ENCODE peak calls at places on chromosome 18, in ten cellular contexts. Z, U, M, F, J, I, O, G, B and E are unnamed samples.

GRCh38 chr18:48100712-48101165 is 170.3 kb upstream of the SMAD2 start:
- DNase-seq in Z (peak; percentile 70), U (no peak), M (peak; percentile 83), F (no peak), J (no peak), I (peak; percentile 53), O (peak; percentile 69), G (no peak), B (no peak), E (no peak)

GRCh38 chr18:56641714-56642331 is 3.4 kb upstream of the TXNL1 start:
- DNase-seq in Z (no peak), U (no peak), M (no peak), F (no peak), J (peak; percentile 30), I (no peak), O (no peak), G (no peak), B (peak; percentile 36), E (no peak)

GRCh38 chr18:48892146-48892855 is 58.5 kb downstream of the SMAD7 start:
- DNase-seq in Z (peak; percentile 23), U (no peak), M (peak; percentile 45), F (no peak), J (no peak), I (no peak), O (no peak), G (no peak), B (no peak), E (no peak)

GRCh38 chr18:49249523-49249922 is 210.9 kb downstream of the DYM start:
- DNase-seq in Z (no peak), U (no peak), M (no peak), F (no peak), J (peak; percentile 84), I (no peak), O (no peak), G (no peak), B (peak; percentile 67), E (no peak)

GRCh38 chr18:76943542-76944339 is 121.4 kb downstream of the ZNF236 start:
- DNase-seq in Z (no peak), U (peak; percentile 19), M (no peak), F (no peak), J (peak; percentile 97), I (no peak), O (no peak), G (no peak), B (no peak), E (no peak)

GRCh38 chr18:58292675-58293074 is 248.6 kb downstream of the NEDD4L start:
- DNase-seq in Z (no peak), U (no peak), M (no peak), F (no peak), J (no peak), I (no peak), O (no peak), G (no peak), B (no peak), E (no peak)

GRCh38 chr18:63974991-63975390 is 5.1 kb downstream of the SERPINB8 start:
- DNase-seq in Z (no peak), U (peak; percentile 25), M (no peak), F (peak; percentile 37), J (peak; percentile 53), I (no peak), O (peak; percentile 29), G (no peak), B (no peak), E (no peak)

GRCh38 chr18:77054606-77055428 is 77.8 kb downstream of the MBP start:
- DNase-seq in Z (peak; percentile 76), U (peak; percentile 80), M (peak; percentile 86), F (peak; percentile 82), J (peak; percentile 90), I (peak; percentile 69), O (peak; percentile 88), G (peak; percentile 80), B (peak; percentile 96), E (peak; percentile 55)

GRCh38 chr18:47737198-47737830 is 193.1 kb downstream of the SMAD2 start:
- DNase-seq in Z (no peak), U (no peak), M (peak; percentile 14), F (no peak), J (no peak), I (no peak), O (peak; percentile 1), G (no peak), B (no peak), E (no peak)

GRCh38 chr18:12328179-12328823 is 20.3 kb downstream of the TUBB6 start:
- DNase-seq in Z (no peak), U (no peak), M (no peak), F (no peak), J (no peak), I (no peak), O (no peak), G (no peak), B (no peak), E (no peak)
- TF ChIP-seq CTCF in Z (no peak), U (no peak), M (no peak), F (no peak), J (no peak), I (no peak), O (no peak), G (no peak), B (no peak), E (no peak)

GRCh38 chr18:10878703-10879102 is 270.7 kb downstream of the PIEZO2 start:
- DNase-seq in Z (no peak), U (no peak), M (no peak), F (peak; percentile 40), J (no peak), I (no peak), O (no peak), G (peak; percentile 93), B (no peak), E (no peak)
- H3K27ac ChIP-seq in Z (no peak overlapping the region), U (no peak overlapping the region), M (no peak overlapping the region), F (no peak overlapping the region), J (no peak overlapping the region), I (no peak overlapping the region), O (no peak overlapping the region), G (peak overlapping the region; percentile 88), B (no peak overlapping the region), E (no peak overlapping the region)

DNA sequence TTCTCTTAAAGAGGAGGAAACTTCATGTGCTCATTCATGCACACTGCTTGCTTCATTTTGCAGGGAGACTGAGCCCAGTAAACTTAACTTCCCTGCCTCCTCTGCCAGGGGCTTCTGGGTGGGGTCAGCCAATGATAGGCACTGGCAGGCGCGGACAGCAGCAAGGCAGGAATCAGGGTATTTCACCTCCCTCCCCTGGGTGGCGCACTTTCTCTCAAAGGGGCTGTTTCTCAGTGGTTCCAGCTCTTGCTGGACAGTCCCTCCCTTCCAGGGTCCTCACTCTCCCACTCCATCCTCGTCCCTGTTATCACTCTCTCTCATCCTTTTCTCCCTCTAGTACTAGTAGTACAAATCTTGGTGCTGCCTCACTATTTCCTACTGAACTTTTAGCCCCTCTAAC is 320.5 kb upstream of the ZNF521 start:
- DNase-seq in Z (peak; percentile 82), U (no peak), M (peak; percentile 89), F (no peak), J (no peak), I (no peak), O (peak; percentile 39), G (no peak), B (no peak), E (no peak)
- TF ChIP-seq CTCF in Z (peak; percentile 79), U (no peak), M (peak; percentile 78), F (no peak), J (no peak), I (peak; percentile 17), O (peak; percentile 55), G (peak; percentile 26), B (peak; percentile 29), E (no peak)

GRCh38 chr18:61948842-61949438 is 56.1 kb upstream of the RNF152 start:
- DNase-seq in Z (no peak), U (no peak), M (no peak), F (no peak), J (no peak), I (no peak), O (no peak), G (no peak), B (no peak), E (no peak)

GRCh38 chr18:61951396-61951795 is 58.6 kb upstream of the RNF152 start:
- DNase-seq in Z (no peak), U (no peak), M (no peak), F (no peak), J (no peak), I (no peak), O (no peak), G (no peak), B (no peak), E (no peak)

GRCh38 chr18:61950371-61950770 is 57.6 kb upstream of the RNF152 start:
- DNase-seq in Z (no peak), U (no peak), M (no peak), F (no peak), J (no peak), I (no peak), O (no peak), G (no peak), B (no peak), E (no peak)

GRCh38 chr18:61948196-61948800 is 55.5 kb upstream of the RNF152 start:
- DNase-seq in Z (no peak), U (no peak), M (no peak), F (no peak), J (peak; percentile 20), I (no peak), O (no peak), G (no peak), B (peak; percentile 24), E (no peak)

DNA sequence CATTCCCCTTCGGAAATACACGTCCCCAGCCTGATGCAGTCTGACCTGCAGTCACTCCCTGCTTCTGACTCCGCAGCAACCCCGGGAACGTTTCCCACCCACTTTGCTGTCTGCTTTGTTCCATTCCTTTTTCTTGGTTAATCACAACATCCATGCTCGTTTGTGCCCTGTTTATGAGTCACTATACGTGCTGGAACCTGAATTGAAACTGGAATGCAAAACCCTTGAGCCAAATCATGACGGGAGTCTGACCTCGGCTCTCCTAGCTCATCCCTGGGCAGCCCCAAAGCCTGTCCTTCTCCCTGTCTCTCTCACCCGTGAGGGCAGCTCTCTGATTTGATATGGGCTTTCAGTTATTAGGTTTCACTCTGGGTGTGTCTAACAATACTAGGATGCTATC is 57.1 kb upstream of the RNF152 start:
- DNase-seq in Z (no peak), U (no peak), M (no peak), F (no peak), J (peak; percentile 12), I (no peak), O (no peak), G (no peak), B (peak; percentile 79), E (no peak)
- H3K27ac ChIP-seq in Z (no peak overlapping the region), U (no peak overlapping the region), M (peak overlapping the region; percentile 90), F (no peak overlapping the region), J (no peak overlapping the region), I (no peak overlapping the region), O (no peak overlapping the region), G (no peak overlapping the region), B (peak overlapping the region; percentile 51), E (peak overlapping the region; percentile 77)

GRCh38 chr18:33761363-33761762 is 183.3 kb downstream of the ASXL3 start:
- DNase-seq in Z (no peak), U (peak; percentile 16), M (no peak), F (no peak), J (peak; percentile 68), I (peak; percentile 27), O (peak; percentile 15), G (no peak), B (peak; percentile 39), E (no peak)
- TF ChIP-seq CTCF in Z (peak; percentile 41), U (peak; percentile 15), M (peak; percentile 51), F (peak; percentile 17), J (peak; percentile 20), I (peak; percentile 53), O (no peak), G (peak; percentile 22), B (peak; percentile 54), E (no peak)